ENCODE peak calls at places on chromosome 13, in six cellular contexts. N, O, Y, P, B and W are unnamed samples.

GRCh38 chr13:43195551-43195950 is 172.2 kb downstream of the DNAJC15 start:
- DNase-seq in N (no peak), O (no peak), Y (no peak), P (no peak), B (no peak), W (no peak)

GRCh38 chr13:85497652-85498051 is 301.6 kb downstream of the SLITRK6 start:
- DNase-seq in N (no peak), O (no peak), Y (no peak), P (no peak), B (no peak), W (no peak)

GRCh38 chr13:96141032-96141431 is 51.1 kb downstream of the HS6ST3 start:
- DNase-seq in N (no peak), O (no peak), Y (no peak), P (no peak), B (no peak), W (no peak)

GRCh38 chr13:22793598-22794134 is 387.1 kb upstream of the SGCG start:
- DNase-seq in N (no peak), O (no peak), Y (no peak), P (no peak), B (no peak), W (no peak)

GRCh38 chr13:80654638-80655249 is 313.8 kb upstream of the SPRY2 start:
- DNase-seq in N (no peak), O (no peak), Y (no peak), P (no peak), B (no peak), W (peak; percentile 9)

GRCh38 chr13:73168993-73169401 is 110.2 kb downstream of the KLF5 start:
- DNase-seq in N (no peak), O (no peak), Y (no peak), P (no peak), B (no peak), W (no peak)

GRCh38 chr13:97113231-97114001 is 108.7 kb upstream of the MBNL2 start:
- DNase-seq in N (no peak), O (peak; percentile 51), Y (no peak), P (no peak), B (peak; percentile 40), W (no peak)

GRCh38 chr13:73922728-73923393 is 211.3 kb downstream of the KLF12 start:
- DNase-seq in N (no peak), O (no peak), Y (no peak), P (no peak), B (no peak), W (no peak)

GRCh38 chr13:26342898-26343297 is 89.0 kb downstream of the CDK8 start:
- DNase-seq in N (no peak), O (no peak), Y (no peak), P (no peak), B (no peak), W (no peak)

GRCh38 chr13:80338781-80339577 is 1.9 kb downstream of the SPRY2 start:
- DNase-seq in N (no peak), O (peak; percentile 10), Y (peak; percentile 64), P (no peak), B (peak; percentile 66), W (peak; percentile 66)

GRCh38 chr13:84744203-84744602 is 861.9 kb upstream of the SLITRK1 start:
- DNase-seq in N (no peak), O (no peak), Y (no peak), P (no peak), B (no peak), W (no peak)

GRCh38 chr13:75797719-75798118 is 161.6 kb downstream of the LMO7 start:
- DNase-seq in N (no peak), O (no peak), Y (no peak), P (no peak), B (no peak), W (no peak)

GRCh38 chr13:27481766-27482165 is 31.4 kb upstream of the MTIF3 start:
- DNase-seq in N (no peak), O (peak; percentile 37), Y (no peak), P (peak; percentile 9), B (no peak), W (peak; percentile 63)

GRCh38 chr13:49305824-49306425 is 58.2 kb downstream of the CDADC1 start:
- DNase-seq in N (no peak), O (no peak), Y (no peak), P (no peak), B (no peak), W (no peak)

GRCh38 chr13:22235285-22235949 is 564.5 kb downstream of the FGF9 start:
- DNase-seq in N (no peak), O (no peak), Y (no peak), P (no peak), B (no peak), W (no peak)

GRCh38 chr13:62302341-62302740 is 886.7 kb upstream of the PCDH20 start:
- DNase-seq in N (no peak), O (no peak), Y (no peak), P (no peak), B (no peak), W (no peak)

GRCh38 chr13:28531195-28531955 is 36.4 kb upstream of the FLT1 start:
- DNase-seq in N (no peak), O (peak; percentile 32), Y (peak; percentile 35), P (no peak), B (no peak), W (no peak)

GRCh38 chr13:50074843-50075242 is 59.6 kb downstream of the KCNRG start:
- DNase-seq in N (no peak), O (no peak), Y (no peak), P (no peak), B (no peak), W (no peak)

GRCh38 chr13:113759525-113760137 is 605 bp downstream of the TMEM255B start:
- DNase-seq in N (no peak), O (peak; percentile 41), Y (peak; percentile 53), P (no peak), B (no peak), W (no peak)

GRCh38 chr13:75359266-75359665 is 122.7 kb downstream of the TBC1D4 start:
- DNase-seq in N (no peak), O (no peak), Y (no peak), P (no peak), B (no peak), W (no peak)

GRCh38 chr13:62482351-62482750 is 1066.7 kb upstream of the PCDH20 start:
- DNase-seq in N (no peak), O (peak; percentile 30), Y (no peak), P (no peak), B (no peak), W (no peak)

GRCh38 chr13:42539670-42540069 is 34.3 kb upstream of the TNFSF11 start:
- DNase-seq in N (no peak), O (no peak), Y (peak; percentile 36), P (no peak), B (no peak), W (no peak)

GRCh38 chr13:28680541-28680940 is 21.6 kb downstream of the POMP start:
- DNase-seq in N (no peak), O (no peak), Y (no peak), P (no peak), B (no peak), W (no peak)

GRCh38 chr13:33348366-33348765 is 62.8 kb upstream of the STARD13 start:
- DNase-seq in N (no peak), O (no peak), Y (no peak), P (no peak), B (no peak), W (no peak)

GRCh38 chr13:36431204-36432105 is 840 bp upstream of the CCNA1 start:
- DNase-seq in N (no peak), O (peak; percentile 36), Y (no peak), P (no peak), B (no peak), W (no peak)

GRCh38 chr13:77565635-77566034 is 30.1 kb downstream of the SCEL start:
- DNase-seq in N (no peak), O (peak; percentile 41), Y (peak; percentile 11), P (no peak), B (no peak), W (no peak)

GRCh38 chr13:33352520-33352919 is 67.0 kb upstream of the STARD13 start:
- DNase-seq in N (no peak), O (peak; percentile 4), Y (no peak), P (no peak), B (no peak), W (no peak)

GRCh38 chr13:74084375-74084902 is 49.8 kb downstream of the KLF12 start:
- DNase-seq in N (no peak), O (no peak), Y (no peak), P (no peak), B (no peak), W (no peak)

GRCh38 chr13:113373811-113374485 is 10.0 kb upstream of the GRTP1 start:
- DNase-seq in N (no peak), O (no peak), Y (no peak), P (no peak), B (no peak), W (no peak)

GRCh38 chr13:44044544-44045178 is 165.0 kb downstream of the LACC1 start:
- DNase-seq in N (no peak), O (no peak), Y (no peak), P (no peak), B (no peak), W (no peak)

GRCh38 chr13:74153316-74153715 is 19.1 kb upstream of the KLF12 start:
- DNase-seq in N (no peak), O (no peak), Y (no peak), P (no peak), B (no peak), W (no peak)

GRCh38 chr13:44218501-44219240 is 155.0 kb upstream of the SERP2 start:
- DNase-seq in N (no peak), O (peak; percentile 89), Y (no peak), P (no peak), B (peak; percentile 14), W (no peak)

GRCh38 chr13:99015606-99016520 is 38.0 kb upstream of the DOCK9 start:
- DNase-seq in N (no peak), O (no peak), Y (no peak), P (no peak), B (no peak), W (no peak)

GRCh38 chr13:25882732-25883357 is 169.0 kb downstream of the SHISA2 start:
- DNase-seq in N (no peak), O (peak; percentile 71), Y (no peak), P (no peak), B (no peak), W (no peak)

GRCh38 chr13:32168136-32168535 is 136.6 kb downstream of the FRY start:
- DNase-seq in N (no peak), O (no peak), Y (no peak), P (no peak), B (no peak), W (no peak)

GRCh38 chr13:33763021-33763420 is 54.9 kb upstream of the RFC3 start:
- DNase-seq in N (no peak), O (no peak), Y (no peak), P (no peak), B (no peak), W (no peak)

GRCh38 chr13:24161010-24161775 is 673 bp downstream of the SPATA13 start:
- DNase-seq in N (peak; percentile 5), O (peak; percentile 44), Y (no peak), P (peak; percentile 39), B (peak; percentile 60), W (peak; percentile 48)

GRCh38 chr13:51643114-51643881 is 59.0 kb downstream of the WDFY2 start:
- DNase-seq in N (no peak), O (no peak), Y (peak; percentile 13), P (no peak), B (no peak), W (no peak)